ENCODE peak calls at places on chromosomes 6 and 20, in six cellular contexts. J is activated T-cell treated with anti-CD3 and anti-CD28 coated beads for 1 hour; F is fibroblast of the aortic adventitia; C is mesothelial cell of epicardium; G is upper lobe of right lung; I is activated CD4-positive, CD25-positive, alpha-beta regulatory T cell. K is an unnamed sample.

GRCh38 chr6:135438907-135439535 is 58.5 kb downstream of the AHI1 start:
- DNase-seq in J (no peak), F (peak), C (no peak), G (no peak), I (no peak), K (no peak)

GRCh38 chr20:24032412-24032898 is 43.9 kb upstream of the GGTLC1 start:
- DNase-seq in J (no peak), F (no peak), C (no peak), G (no peak), I (no peak), K (no peak)

GRCh38 chr6:169890901-169891300 is 139.5 kb downstream of the ERMARD start:
- DNase-seq in J (no peak), F (no peak), C (no peak), G (no peak), I (no peak), K (no peak)

GRCh38 chr6:3382399-3383279 is 74.2 kb downstream of the SLC22A23 start:
- DNase-seq in J (no peak), F (peak), C (no peak), G (no peak), I (no peak), K (no peak)

GRCh38 chr6:147260091-147260490 is 55.9 kb downstream of the STXBP5 start:
- DNase-seq in J (no peak), F (no peak), C (no peak), G (no peak), I (no peak), K (no peak)

GRCh38 chr6:2738373-2738979 is 12.2 kb downstream of the MYLK4 start:
- DNase-seq in J (peak), F (peak), C (no peak), G (no peak), I (no peak), K (no peak)

GRCh38 chr20:46331612-46332361 is 23.5 kb upstream of the CDH22 start:
- DNase-seq in J (no peak), F (no peak), C (no peak), G (no peak), I (no peak), K (no peak)

GRCh38 chr6:162726997-162727346 is 594 bp downstream of the PRKN start:
- DNase-seq in J (no peak), F (peak), C (no peak), G (no peak), I (no peak), K (no peak)

GRCh38 chr6:53168516-53169257 is 20.0 kb upstream of the GCM1 start:
- DNase-seq in J (no peak), F (peak), C (no peak), G (no peak), I (no peak), K (no peak)

GRCh38 chr20:25480156-25480555 is 72.7 kb downstream of the GINS1 start:
- DNase-seq in J (no peak), F (no peak), C (no peak), G (no peak), I (no peak), K (no peak)

GRCh38 chr20:3825526-3825925 is 5.2 kb downstream of the AP5S1 start:
- DNase-seq in J (no peak), F (no peak), C (no peak), G (no peak), I (no peak), K (no peak)

GRCh38 chr6:87945966-87946365 is 101.7 kb upstream of the SPACA1 start:
- DNase-seq in J (no peak), F (peak), C (no peak), G (no peak), I (no peak), K (no peak)